ENCODE peak calls at places on chromosomes 5 and 9, in nine cellular contexts. C is activated CD4-positive, alpha-beta T cell treated with anti-CD3 and anti-CD28 coated beads, Interleukin-2, amount 50 U/mL, for 48 hours; F is aorta; S is amygdala; G is Right ventricle myocardium superior; P is Daoy; J is D341Med; L is substantia nigra; H is activated gamma-delta T cell treated with Interleukin-2 at 50 U/mL for 16 hours. N is an unnamed sample.

GRCh38 chr9:73162987-73163763 is 11.5 kb downstream of the ANXA1 start:
- DNase-seq in C (peak; percentile 10), F (no peak), S (no peak), G (no peak), P (no peak), J (no peak), L (no peak), H (no peak), N (no peak)

GRCh38 chr9:3361689-3362392 is 164.0 kb downstream of the RFX3 start:
- DNase-seq in C (no peak), F (no peak), S (no peak), G (no peak), P (no peak), J (no peak), L (no peak), H (no peak), N (no peak)

GRCh38 chr5:7518947-7519560 is 123.1 kb downstream of the ADCY2 start:
- DNase-seq in C (no peak), F (no peak), S (no peak), G (no peak), P (peak; percentile 63), J (peak; percentile 60), L (no peak), H (no peak), N (no peak)

GRCh38 chr5:73292816-73293459 is 119.9 kb downstream of the TMEM174 start:
- DNase-seq in C (no peak), F (no peak), S (no peak), G (no peak), P (no peak), J (no peak), L (no peak), H (no peak), N (no peak)

GRCh38 chr9:137353223-137354152 is 51.4 kb upstream of the NRARP start:
- DNase-seq in C (no peak), F (no peak), S (no peak), G (peak; percentile 66), P (no peak), J (peak; percentile 27), L (no peak), H (no peak), N (no peak)

GRCh38 chr9:3480353-3480655 is 45.5 kb downstream of the RFX3 start:
- DNase-seq in C (no peak), F (no peak), S (no peak), G (no peak), P (no peak), J (no peak), L (no peak), H (no peak), N (no peak)

GRCh38 chr5:107814183-107814582 is 143.4 kb upstream of the EFNA5 start:
- DNase-seq in C (no peak), F (no peak), S (no peak), G (no peak), P (no peak), J (no peak), L (no peak), H (no peak), N (no peak)

GRCh38 chr5:143078321-143078720 is 308.1 kb downstream of the ARHGAP26 start:
- DNase-seq in C (no peak), F (no peak), S (no peak), G (no peak), P (no peak), J (no peak), L (no peak), H (no peak), N (no peak)

GRCh38 chr9:33637881-33638280 is 113.8 kb downstream of the ANKRD18B start:
- DNase-seq in C (no peak), F (no peak), S (no peak), G (no peak), P (no peak), J (no peak), L (no peak), H (no peak), N (no peak)

GRCh38 chr5:35038891-35039290 is 8.9 kb downstream of the AGXT2 start:
- DNase-seq in C (no peak), F (no peak), S (no peak), G (no peak), P (no peak), J (no peak), L (no peak), H (no peak), N (no peak)